ENCODE peak calls at places on chromosomes 16 and 17, in seven cellular contexts. One of them, this sample, is unnamed.

GRCh38 chr16:73006021-73006420 is 41.9 kb downstream of the ZFHX3 start:
- DNase-seq in brain microvascular endothelial cell: no peak
- DNase-seq in fibroblast of lung: no peak
- DNase-seq in transverse colon: no peak
- DNase-seq in breast epithelium: no peak
- DNase-seq in suprapubic skin: no peak
- DNase-seq in heart right ventricle: no peak
- DNase-seq in this sample: no peak

GRCh38 chr16:53549970-53550406 is 47.0 kb upstream of the AKTIP start:
- DNase-seq in brain microvascular endothelial cell: peak; percentile 75
- DNase-seq in fibroblast of lung: peak; percentile 89
- DNase-seq in transverse colon: peak; percentile 45
- DNase-seq in breast epithelium: peak; percentile 46
- DNase-seq in suprapubic skin: no peak
- DNase-seq in heart right ventricle: no peak
- DNase-seq in this sample: peak; percentile 84

GRCh38 chr16:46573008-46573833 is 48.0 kb downstream of the SHCBP1 start:
- DNase-seq in brain microvascular endothelial cell: peak; percentile 53
- DNase-seq in fibroblast of lung: peak; percentile 55
- DNase-seq in transverse colon: no peak
- DNase-seq in breast epithelium: no peak
- DNase-seq in suprapubic skin: no peak
- DNase-seq in heart right ventricle: no peak
- DNase-seq in this sample: peak; percentile 21

GRCh38 chr16:88688013-88688778 is 1.9 kb upstream of the SNAI3 start:
- DNase-seq in brain microvascular endothelial cell: no peak
- DNase-seq in fibroblast of lung: no peak
- DNase-seq in transverse colon: peak; percentile 40
- DNase-seq in breast epithelium: no peak
- DNase-seq in suprapubic skin: no peak
- DNase-seq in heart right ventricle: peak; percentile 28
- DNase-seq in this sample: no peak

GRCh38 chr16:73056911-73057310 is 9.0 kb upstream of the ZFHX3 start:
- DNase-seq in brain microvascular endothelial cell: no peak
- DNase-seq in fibroblast of lung: peak; percentile 51
- DNase-seq in transverse colon: no peak
- DNase-seq in breast epithelium: no peak
- DNase-seq in suprapubic skin: no peak
- DNase-seq in heart right ventricle: no peak
- DNase-seq in this sample: no peak

GRCh38 chr17:796609-797008 is 14.5 kb downstream of the MRM3 start:
- DNase-seq in brain microvascular endothelial cell: no peak
- DNase-seq in fibroblast of lung: no peak
- DNase-seq in transverse colon: no peak
- DNase-seq in breast epithelium: no peak
- DNase-seq in suprapubic skin: no peak
- DNase-seq in heart right ventricle: no peak
- DNase-seq in this sample: no peak

GRCh38 chr17:65181237-65182061 is 44.3 kb downstream of the RGS9 start:
- DNase-seq in brain microvascular endothelial cell: no peak
- DNase-seq in fibroblast of lung: no peak
- DNase-seq in transverse colon: no peak
- DNase-seq in breast epithelium: no peak
- DNase-seq in suprapubic skin: no peak
- DNase-seq in heart right ventricle: no peak
- DNase-seq in this sample: no peak

GRCh38 chr16:11272484-11272883 is 945 bp downstream of the PRM3 start:
- DNase-seq in brain microvascular endothelial cell: no peak
- DNase-seq in fibroblast of lung: no peak
- DNase-seq in transverse colon: no peak
- DNase-seq in breast epithelium: no peak
- DNase-seq in suprapubic skin: no peak
- DNase-seq in heart right ventricle: no peak
- DNase-seq in this sample: no peak

GRCh38 chr16:3950343-3951193 is 70.1 kb upstream of the CREBBP start:
- DNase-seq in brain microvascular endothelial cell: peak; percentile 96
- DNase-seq in fibroblast of lung: peak; percentile 99
- DNase-seq in transverse colon: peak; percentile 60
- DNase-seq in breast epithelium: peak; percentile 53
- DNase-seq in suprapubic skin: peak; percentile 89
- DNase-seq in heart right ventricle: peak; percentile 81
- DNase-seq in this sample: peak; percentile 76

GRCh38 chr17:63365366-63366237 is 80.5 kb downstream of the CYB561 start:
- DNase-seq in brain microvascular endothelial cell: no peak
- DNase-seq in fibroblast of lung: no peak
- DNase-seq in transverse colon: no peak
- DNase-seq in breast epithelium: no peak
- DNase-seq in suprapubic skin: no peak
- DNase-seq in heart right ventricle: no peak
- DNase-seq in this sample: no peak

GRCh38 chr17:13751485-13751793 is 149.7 kb upstream of the HS3ST3A1 start:
- DNase-seq in brain microvascular endothelial cell: no peak
- DNase-seq in fibroblast of lung: no peak
- DNase-seq in transverse colon: no peak
- DNase-seq in breast epithelium: no peak
- DNase-seq in suprapubic skin: no peak
- DNase-seq in heart right ventricle: no peak
- DNase-seq in this sample: no peak

GRCh38 chr16:4216631-4217030 is 25.2 kb downstream of the SRL start:
- DNase-seq in brain microvascular endothelial cell: no peak
- DNase-seq in fibroblast of lung: no peak
- DNase-seq in transverse colon: no peak
- DNase-seq in breast epithelium: no peak
- DNase-seq in suprapubic skin: no peak
- DNase-seq in heart right ventricle: no peak
- DNase-seq in this sample: no peak

GRCh38 chr17:78935419-78936323 is 10.5 kb upstream of the TIMP2 start:
- DNase-seq in brain microvascular endothelial cell: peak; percentile 97
- DNase-seq in fibroblast of lung: peak; percentile 99
- DNase-seq in transverse colon: peak; percentile 59
- DNase-seq in breast epithelium: peak; percentile 45
- DNase-seq in suprapubic skin: peak; percentile 91
- DNase-seq in heart right ventricle: peak; percentile 57
- DNase-seq in this sample: peak; percentile 93

GRCh38 chr17:33021731-33022408 is 30.2 kb downstream of the SPACA3 start:
- DNase-seq in brain microvascular endothelial cell: no peak
- DNase-seq in fibroblast of lung: peak; percentile 11
- DNase-seq in transverse colon: no peak
- DNase-seq in breast epithelium: no peak
- DNase-seq in suprapubic skin: no peak
- DNase-seq in heart right ventricle: no peak
- DNase-seq in this sample: no peak

GRCh38 chr17:58508341-58509067 is 5.9 kb downstream of the MTMR4 start:
- DNase-seq in brain microvascular endothelial cell: no peak
- DNase-seq in fibroblast of lung: no peak
- DNase-seq in transverse colon: no peak
- DNase-seq in breast epithelium: no peak
- DNase-seq in suprapubic skin: no peak
- DNase-seq in heart right ventricle: no peak
- DNase-seq in this sample: no peak

GRCh38 chr17:58510075-58510474 is 4.4 kb downstream of the MTMR4 start:
- DNase-seq in brain microvascular endothelial cell: no peak
- DNase-seq in fibroblast of lung: no peak
- DNase-seq in transverse colon: no peak
- DNase-seq in breast epithelium: no peak
- DNase-seq in suprapubic skin: no peak
- DNase-seq in heart right ventricle: no peak
- DNase-seq in this sample: no peak

GRCh38 chr17:58506354-58507080 is 7.9 kb downstream of the MTMR4 start:
- DNase-seq in brain microvascular endothelial cell: peak; percentile 36
- DNase-seq in fibroblast of lung: no peak
- DNase-seq in transverse colon: no peak
- DNase-seq in breast epithelium: no peak
- DNase-seq in suprapubic skin: no peak
- DNase-seq in heart right ventricle: no peak
- DNase-seq in this sample: no peak

GRCh38 chr17:58504826-58505351 is 9.5 kb downstream of the MTMR4 start:
- DNase-seq in brain microvascular endothelial cell: no peak
- DNase-seq in fibroblast of lung: no peak
- DNase-seq in transverse colon: peak; percentile 27
- DNase-seq in breast epithelium: no peak
- DNase-seq in suprapubic skin: peak; percentile 63
- DNase-seq in heart right ventricle: no peak
- DNase-seq in this sample: no peak

GRCh38 chr17:58507123-58507634 is 7.3 kb downstream of the MTMR4 start:
- DNase-seq in brain microvascular endothelial cell: peak; percentile 55
- DNase-seq in fibroblast of lung: peak; percentile 35
- DNase-seq in transverse colon: no peak
- DNase-seq in breast epithelium: no peak
- DNase-seq in suprapubic skin: no peak
- DNase-seq in heart right ventricle: no peak
- DNase-seq in this sample: no peak
- TF ChIP-seq CTCF in brain microvascular endothelial cell: no peak
- TF ChIP-seq CTCF in fibroblast of lung: no peak
- TF ChIP-seq CTCF in transverse colon: no peak
- TF ChIP-seq CTCF in breast epithelium: no peak
- TF ChIP-seq CTCF in suprapubic skin: no peak
- TF ChIP-seq CTCF in heart right ventricle: no peak
- TF ChIP-seq CTCF in this sample: no peak

GRCh38 chr17:31435581-31435980 is 44.1 kb downstream of the RAB11FIP4 start:
- DNase-seq in brain microvascular endothelial cell: no peak
- DNase-seq in fibroblast of lung: no peak
- DNase-seq in transverse colon: no peak
- DNase-seq in breast epithelium: no peak
- DNase-seq in suprapubic skin: no peak
- DNase-seq in heart right ventricle: no peak
- DNase-seq in this sample: no peak

GRCh38 chr17:31433811-31434210 is 42.3 kb downstream of the RAB11FIP4 start:
- DNase-seq in brain microvascular endothelial cell: no peak
- DNase-seq in fibroblast of lung: no peak
- DNase-seq in transverse colon: no peak
- DNase-seq in breast epithelium: no peak
- DNase-seq in suprapubic skin: no peak
- DNase-seq in heart right ventricle: no peak
- DNase-seq in this sample: no peak

GRCh38 chr17:31439716-31440115 is 48.2 kb downstream of the RAB11FIP4 start:
- DNase-seq in brain microvascular endothelial cell: no peak
- DNase-seq in fibroblast of lung: no peak
- DNase-seq in transverse colon: no peak
- DNase-seq in breast epithelium: no peak
- DNase-seq in suprapubic skin: no peak
- DNase-seq in heart right ventricle: no peak
- DNase-seq in this sample: no peak

GRCh38 chr17:31434404-31435050 is 43.1 kb downstream of the RAB11FIP4 start:
- DNase-seq in brain microvascular endothelial cell: no peak
- DNase-seq in fibroblast of lung: no peak
- DNase-seq in transverse colon: no peak
- DNase-seq in breast epithelium: no peak
- DNase-seq in suprapubic skin: no peak
- DNase-seq in heart right ventricle: no peak
- DNase-seq in this sample: no peak

GRCh38 chr17:31437720-31438400 is 46.4 kb downstream of the RAB11FIP4 start:
- DNase-seq in brain microvascular endothelial cell: no peak
- DNase-seq in fibroblast of lung: no peak
- DNase-seq in transverse colon: no peak
- DNase-seq in breast epithelium: no peak
- DNase-seq in suprapubic skin: no peak
- DNase-seq in heart right ventricle: no peak
- DNase-seq in this sample: no peak
- H3K4me3 ChIP-seq in brain microvascular endothelial cell: no peak overlapping the region
- H3K4me3 ChIP-seq in fibroblast of lung: no peak overlapping the region
- H3K4me3 ChIP-seq in transverse colon: no peak overlapping the region
- H3K4me3 ChIP-seq in breast epithelium: no peak overlapping the region
- H3K4me3 ChIP-seq in suprapubic skin: no peak overlapping the region
- H3K4me3 ChIP-seq in heart right ventricle: no peak overlapping the region
- H3K4me3 ChIP-seq in this sample: no peak overlapping the region

DNA sequence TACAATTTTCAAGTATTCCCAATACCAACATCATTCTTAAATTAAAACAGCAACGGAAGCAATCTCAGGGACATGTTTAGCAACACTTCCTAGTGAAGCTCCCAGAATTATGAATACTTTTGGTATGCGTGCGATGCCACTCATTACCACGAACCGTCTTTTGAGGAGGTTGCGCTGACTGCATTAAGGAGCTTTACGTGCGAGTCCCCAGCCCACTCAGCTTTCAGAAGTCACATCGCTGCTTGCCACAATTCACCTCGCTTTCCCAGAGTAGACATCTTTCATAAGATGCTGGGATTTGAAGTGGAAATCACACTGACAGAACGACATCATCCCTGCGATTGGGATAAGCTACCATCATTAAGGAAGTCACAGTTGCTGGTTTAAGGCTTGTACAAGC is 441.6 kb upstream of the HSBP1 start:
- DNase-seq in brain microvascular endothelial cell: no peak
- DNase-seq in fibroblast of lung: no peak
- DNase-seq in transverse colon: no peak
- DNase-seq in breast epithelium: no peak
- DNase-seq in suprapubic skin: no peak
- DNase-seq in heart right ventricle: no peak
- DNase-seq in this sample: no peak
- TF ChIP-seq CTCF in brain microvascular endothelial cell: no peak
- TF ChIP-seq CTCF in fibroblast of lung: no peak
- TF ChIP-seq CTCF in transverse colon: no peak
- TF ChIP-seq CTCF in breast epithelium: no peak
- TF ChIP-seq CTCF in suprapubic skin: no peak
- TF ChIP-seq CTCF in heart right ventricle: no peak
- TF ChIP-seq CTCF in this sample: no peak

GRCh38 chr17:49496866-49497146 is 1.7 kb downstream of the NGFR start:
- DNase-seq in brain microvascular endothelial cell: no peak
- DNase-seq in fibroblast of lung: no peak
- DNase-seq in transverse colon: no peak
- DNase-seq in breast epithelium: no peak
- DNase-seq in suprapubic skin: no peak
- DNase-seq in heart right ventricle: no peak
- DNase-seq in this sample: no peak
- H3K4me3 ChIP-seq in brain microvascular endothelial cell: no peak overlapping the region
- H3K4me3 ChIP-seq in fibroblast of lung: no peak overlapping the region
- H3K4me3 ChIP-seq in transverse colon: peak overlapping the region; percentile 36
- H3K4me3 ChIP-seq in breast epithelium: peak overlapping the region; percentile 40
- H3K4me3 ChIP-seq in suprapubic skin: peak overlapping the region; percentile 53
- H3K4me3 ChIP-seq in heart right ventricle: peak overlapping the region; percentile 65
- H3K4me3 ChIP-seq in this sample: peak overlapping the region; percentile 32

GRCh38 chr16:75947626-75948239 is 221.4 kb upstream of the CPHXL start:
- DNase-seq in brain microvascular endothelial cell: no peak
- DNase-seq in fibroblast of lung: no peak
- DNase-seq in transverse colon: no peak
- DNase-seq in breast epithelium: no peak
- DNase-seq in suprapubic skin: no peak
- DNase-seq in heart right ventricle: no peak
- DNase-seq in this sample: no peak
- TF ChIP-seq CTCF in brain microvascular endothelial cell: no peak
- TF ChIP-seq CTCF in fibroblast of lung: no peak
- TF ChIP-seq CTCF in transverse colon: no peak
- TF ChIP-seq CTCF in breast epithelium: no peak
- TF ChIP-seq CTCF in suprapubic skin: no peak
- TF ChIP-seq CTCF in heart right ventricle: no peak
- TF ChIP-seq CTCF in this sample: no peak

DNA sequence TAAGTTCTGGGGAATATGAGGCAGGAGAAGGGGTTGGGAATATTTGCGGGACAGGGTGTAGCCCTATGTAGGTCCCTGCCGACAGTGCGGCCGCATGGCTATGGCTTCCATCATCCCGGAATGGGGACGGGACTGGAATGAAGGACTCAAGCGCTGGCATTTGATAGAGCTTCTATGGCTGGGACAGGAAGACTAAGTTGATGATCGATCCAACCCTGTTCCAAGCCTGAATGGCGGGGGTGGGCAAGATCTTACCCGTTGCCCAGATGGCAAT is 47.1 kb downstream of the SRCIN1 start:
- DNase-seq in brain microvascular endothelial cell: no peak
- DNase-seq in fibroblast of lung: no peak
- DNase-seq in transverse colon: no peak
- DNase-seq in breast epithelium: no peak
- DNase-seq in suprapubic skin: no peak
- DNase-seq in heart right ventricle: no peak
- DNase-seq in this sample: no peak
- H3K4me3 ChIP-seq in brain microvascular endothelial cell: peak overlapping the region; percentile 49
- H3K4me3 ChIP-seq in fibroblast of lung: peak overlapping the region; percentile 10
- H3K4me3 ChIP-seq in transverse colon: peak overlapping the region; percentile 28
- H3K4me3 ChIP-seq in breast epithelium: peak overlapping the region; percentile 31
- H3K4me3 ChIP-seq in suprapubic skin: peak overlapping the region; percentile 56
- H3K4me3 ChIP-seq in heart right ventricle: peak overlapping the region; percentile 50
- H3K4me3 ChIP-seq in this sample: peak overlapping the region; percentile 30

GRCh38 chr17:56676807-56677206 is 83.3 kb downstream of the NOG start:
- DNase-seq in brain microvascular endothelial cell: no peak
- DNase-seq in fibroblast of lung: no peak
- DNase-seq in transverse colon: no peak
- DNase-seq in breast epithelium: no peak
- DNase-seq in suprapubic skin: no peak
- DNase-seq in heart right ventricle: no peak
- DNase-seq in this sample: no peak
- TF ChIP-seq CTCF in brain microvascular endothelial cell: peak; percentile 32
- TF ChIP-seq CTCF in fibroblast of lung: no peak
- TF ChIP-seq CTCF in transverse colon: no peak
- TF ChIP-seq CTCF in breast epithelium: no peak
- TF ChIP-seq CTCF in suprapubic skin: no peak
- TF ChIP-seq CTCF in heart right ventricle: no peak
- TF ChIP-seq CTCF in this sample: no peak

This sample was measured in HFF-Myc.